ENCODE peak calls at places on chromosomes 3 and 15, in nine cellular contexts. D, E, C, U, L, Y, A, G and S are unnamed samples.

GRCh38 chr3:152938974-152939636 is 104.2 kb downstream of the P2RY1 start:
- DNase-seq in E (no peak), G (no peak), C (no peak), L (no peak), A (no peak), U (no peak), Y (no peak), D (no peak), S (no peak)

GRCh38 chr3:9280477-9281219 is 31.2 kb upstream of the SRGAP3 start:
- DNase-seq in G (no peak), C (no peak), A (no peak), U (peak; percentile 68), E (no peak), D (peak; percentile 69), Y (peak; percentile 6), L (no peak), S (peak; percentile 18)

GRCh38 chr15:82875411-82876003 is 66.1 kb downstream of the WHAMM start:
- DNase-seq in L (no peak), Y (no peak), A (no peak), C (no peak), E (no peak), G (no peak), D (peak; percentile 71), U (peak; percentile 67), S (no peak)

GRCh38 chr3:170426240-170426797 is 7.7 kb downstream of the CLDN11 start:
- DNase-seq in Y (no peak), G (no peak), A (no peak), E (no peak), D (peak; percentile 78), L (no peak), C (no peak), U (peak; percentile 53), S (no peak)

GRCh38 chr3:67495751-67496150 is 158.7 kb downstream of the SUCLG2 start:
- DNase-seq in C (no peak), D (no peak), G (no peak), E (no peak), A (no peak), U (no peak), L (no peak), Y (no peak), S (no peak)

GRCh38 chr3:112926000-112926399 is 48.9 kb downstream of the CD200R1 start:
- DNase-seq in E (no peak), U (no peak), G (no peak), A (no peak), L (no peak), C (no peak), D (no peak), Y (no peak), S (no peak)

GRCh38 chr3:34056951-34057390 is 258.5 kb downstream of the PDCD6IP start:
- DNase-seq in U (peak; percentile 47), D (no peak), A (no peak), Y (no peak), E (no peak), C (no peak), L (no peak), G (no peak), S (no peak)

GRCh38 chr3:142888099-142888483 is 792 bp downstream of the PCOLCE2 start:
- DNase-seq in A (no peak), C (peak; percentile 37), Y (peak; percentile 57), D (no peak), E (peak; percentile 38), U (peak; percentile 76), L (no peak), G (peak; percentile 47), S (peak; percentile 35)

GRCh38 chr3:15438988-15439387 is 11.6 kb downstream of the EAF1 start:
- DNase-seq in U (peak; percentile 80), G (no peak), D (no peak), C (no peak), L (no peak), E (no peak), A (no peak), Y (peak; percentile 72), S (no peak)

GRCh38 chr3:9715764-9716437 is 12.3 kb downstream of the CPNE9 start:
- DNase-seq in Y (peak; percentile 93), D (peak; percentile 87), G (no peak), E (peak; percentile 79), C (no peak), A (peak; percentile 74), U (peak; percentile 96), L (peak; percentile 70), S (no peak)

GRCh38 chr3:173933113-173933512 is 535.6 kb downstream of the NLGN1 start:
- DNase-seq in E (no peak), Y (no peak), D (no peak), L (no peak), U (no peak), A (no peak), G (no peak), C (no peak), S (no peak)

DNA sequence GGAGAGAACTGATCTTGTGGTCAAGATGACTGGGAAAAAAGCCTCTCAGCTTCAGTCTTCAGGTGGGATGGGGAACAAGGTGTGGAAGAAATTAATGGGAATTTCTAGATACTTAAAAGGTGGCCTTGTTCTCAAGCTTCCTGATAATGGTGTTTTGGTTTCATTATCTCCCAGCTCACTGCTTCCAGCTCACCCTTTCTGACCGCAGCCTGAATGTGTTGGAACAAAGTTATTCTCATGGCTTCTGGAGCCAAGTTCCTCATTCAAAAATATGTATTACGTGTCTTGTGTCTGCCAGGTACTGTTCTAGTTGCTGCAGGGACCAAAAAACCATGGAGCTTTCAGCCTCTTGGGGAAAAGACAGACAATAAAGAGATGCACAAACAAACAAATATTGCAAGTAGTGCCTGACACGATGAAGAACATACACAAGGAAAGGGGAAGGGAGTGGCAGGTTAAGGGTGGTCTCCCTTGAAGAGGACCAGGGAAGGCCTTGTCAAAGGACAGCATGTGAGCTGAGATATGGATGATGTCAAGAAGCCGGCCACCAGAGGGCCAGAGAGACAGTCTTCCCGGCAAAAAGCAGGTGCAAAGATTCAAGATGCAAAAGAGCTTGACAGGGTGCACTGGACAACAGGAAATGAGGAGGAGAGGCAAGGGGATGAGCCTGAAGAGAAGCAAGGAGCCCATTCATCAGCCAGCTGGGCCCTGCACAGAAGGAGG is 35.5 kb downstream of the ARRDC4 start:
- DNase-seq in U (peak; percentile 43), G (no peak), A (no peak), Y (no peak), D (peak; percentile 31), C (peak; percentile 25), E (no peak), L (no peak), S (peak; percentile 5)
- TF ChIP-seq CTCF in U (peak; percentile 34), G (no peak), A (no peak), Y (peak; percentile 4), D (peak; percentile 27), C (peak; percentile 26), E (no peak), L (peak; percentile 24), S (peak; percentile 49)

GRCh38 chr3:16599694-16600093 is 5.5 kb downstream of the DAZL start:
- DNase-seq in U (no peak), L (no peak), E (no peak), G (no peak), D (no peak), C (no peak), A (no peak), Y (no peak), S (no peak)

GRCh38 chr3:16600771-16601538 is 4.3 kb downstream of the DAZL start:
- DNase-seq in G (peak; percentile 81), D (peak; percentile 70), E (peak; percentile 91), U (peak; percentile 91), A (peak; percentile 85), L (peak; percentile 73), Y (peak; percentile 92), C (peak; percentile 85), S (peak; percentile 73)

GRCh38 chr3:16604433-16604832 is 790 bp downstream of the DAZL start:
- DNase-seq in C (no peak), A (no peak), G (no peak), D (no peak), U (no peak), E (no peak), L (no peak), Y (no peak), S (no peak)

GRCh38 chr3:16604887-16605602 is at the start of gene DAZL:
- DNase-seq in Y (no peak), A (no peak), C (no peak), E (no peak), G (no peak), U (no peak), L (no peak), D (no peak), S (no peak)

DNA sequence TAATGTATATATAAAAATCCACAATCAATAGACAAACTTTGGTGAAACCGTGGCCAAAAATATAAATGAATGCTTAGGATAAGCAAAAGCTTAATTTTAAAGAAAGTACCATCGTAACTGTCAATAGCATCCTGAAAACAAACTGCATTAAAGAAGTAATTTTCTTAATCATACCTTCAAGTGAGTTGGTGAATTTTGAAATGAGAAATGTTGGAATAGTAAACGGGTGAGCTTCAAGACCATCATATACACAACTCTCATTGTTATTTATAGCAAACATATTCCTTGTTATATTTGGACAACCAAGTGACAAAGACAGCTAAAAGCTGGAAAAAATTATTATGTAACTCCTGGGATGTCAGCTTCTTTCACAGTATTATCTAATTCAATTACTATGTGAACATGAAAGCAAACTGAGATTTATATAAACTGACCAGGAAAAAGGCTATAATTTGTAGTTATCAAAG is 3.7 kb downstream of the DAZL start:
- DNase-seq in A (no peak), L (no peak), C (no peak), G (no peak), Y (no peak), U (no peak), D (no peak), E (no peak), S (no peak)
- TF ChIP-seq CTCF in A (no peak), L (no peak), C (peak; percentile 51), G (peak; percentile 55), Y (no peak), U (no peak), D (no peak), E (no peak), S (no peak)

GRCh38 chr3:43473228-43473627 is 148.6 kb downstream of the ANO10 start:
- DNase-seq in Y (no peak), D (no peak), E (no peak), L (no peak), G (no peak), C (no peak), U (no peak), A (no peak), S (no peak)

GRCh38 chr3:43481325-43481860 is 140.4 kb downstream of the ANO10 start:
- DNase-seq in L (no peak), G (no peak), E (no peak), U (no peak), D (no peak), A (no peak), C (no peak), Y (no peak), S (no peak)

GRCh38 chr3:43473737-43474136 is 148.1 kb downstream of the ANO10 start:
- DNase-seq in C (no peak), L (no peak), D (no peak), U (no peak), A (no peak), G (no peak), Y (no peak), E (no peak), S (no peak)

GRCh38 chr3:43478380-43478779 is 143.4 kb downstream of the ANO10 start:
- DNase-seq in C (no peak), Y (no peak), E (no peak), U (no peak), L (no peak), D (no peak), A (no peak), G (no peak), S (no peak)

GRCh38 chr3:43477600-43477999 is 144.2 kb downstream of the ANO10 start:
- DNase-seq in A (no peak), C (no peak), G (no peak), Y (peak; percentile 12), E (no peak), U (no peak), L (peak; percentile 30), D (no peak), S (no peak)
- TF ChIP-seq CTCF in A (no peak), C (no peak), G (no peak), Y (no peak), E (no peak), U (no peak), L (no peak), D (no peak), S (no peak)

GRCh38 chr3:25910997-25911396 is 121.1 kb downstream of the OXSM start:
- DNase-seq in G (no peak), E (peak; percentile 13), D (peak; percentile 13), U (no peak), C (peak; percentile 45), Y (peak; percentile 10), L (no peak), A (no peak), S (peak; percentile 18)
- TF ChIP-seq CTCF in G (peak; percentile 28), E (peak; percentile 28), D (peak; percentile 56), U (no peak), C (peak; percentile 49), Y (peak; percentile 26), L (peak; percentile 21), A (no peak), S (peak; percentile 50)